ENCODE peak calls at places on chromosomes 3 and 15, in five cellular contexts. R is A549, G is HepG2, E is K562, J is H1. W is an unnamed sample.

GRCh38 chr15:70492240-70493177 is 270.8 kb downstream of the UACA start:
- DNase-seq in R (peak), G (no peak), E (no peak), J (no peak), W (no peak)

GRCh38 chr15:47756872-47757271 is 39.6 kb downstream of the SEMA6D start:
- DNase-seq in R (no peak), G (no peak), E (no peak), J (no peak), W (no peak)

GRCh38 chr15:85479071-85479647 is 98.8 kb downstream of the AKAP13 start:
- DNase-seq in R (no peak), G (no peak), E (no peak), J (peak), W (no peak)

GRCh38 chr15:34837246-34838016 is 42.1 kb upstream of the ACTC1 start:
- DNase-seq in R (peak), G (no peak), E (no peak), J (no peak), W (no peak)

GRCh38 chr15:51367322-51367976 is 26.0 kb downstream of the GLDN start:
- DNase-seq in R (peak), G (no peak), E (no peak), J (no peak), W (no peak)

GRCh38 chr3:18499256-18499655 is 74.1 kb upstream of the SATB1 start:
- DNase-seq in R (no peak), G (no peak), E (no peak), J (no peak), W (peak)

GRCh38 chr15:101613130-101614000 is 38.8 kb downstream of the TM2D3 start:
- DNase-seq in R (no peak), G (peak), E (no peak), J (no peak), W (no peak)

GRCh38 chr15:70088887-70089691 is 8.6 kb downstream of the TLE3 start:
- DNase-seq in R (no peak), G (no peak), E (no peak), J (no peak), W (no peak)

GRCh38 chr3:160049570-160049969 is 60.9 kb downstream of the IL12A start:
- DNase-seq in R (no peak), G (no peak), E (no peak), J (no peak), W (no peak)

GRCh38 chr3:64214697-64215018 is 10.6 kb downstream of the PRICKLE2 start:
- DNase-seq in R (no peak), G (no peak), E (no peak), J (no peak), W (no peak)

GRCh38 chr15:89340586-89340985 is 6.0 kb upstream of the POLG start:
- DNase-seq in R (no peak), G (no peak), E (no peak), J (no peak), W (no peak)

GRCh38 chr3:194100856-194101390 is 35.0 kb upstream of the HES1 start:
- DNase-seq in R (no peak), G (no peak), E (no peak), J (no peak), W (peak)

GRCh38 chr3:45034612-45035252 is 8.6 kb downstream of the CLEC3B start:
- DNase-seq in R (no peak), G (no peak), E (no peak), J (no peak), W (no peak)

GRCh38 chr15:88221836-88222235 is 34.7 kb downstream of the NTRK3 start:
- DNase-seq in R (no peak), G (no peak), E (no peak), J (no peak), W (no peak)

GRCh38 chr3:16456784-16457415 is 56.6 kb downstream of the RFTN1 start:
- DNase-seq in R (peak), G (no peak), E (no peak), J (no peak), W (no peak)

GRCh38 chr3:3200632-3201212 is 21.2 kb upstream of the CRBN start:
- DNase-seq in R (peak), G (peak), E (peak), J (no peak), W (peak)

GRCh38 chr3:67329358-67329757 is 325.1 kb downstream of the SUCLG2 start:
- DNase-seq in R (no peak), G (peak), E (no peak), J (no peak), W (peak)

GRCh38 chr3:171526869-171527268 is 66.7 kb upstream of the TNIK start:
- DNase-seq in R (no peak), G (peak), E (no peak), J (no peak), W (no peak)

GRCh38 chr15:60964527-60964926 is 264.6 kb downstream of the RORA start:
- DNase-seq in R (peak), G (no peak), E (no peak), J (no peak), W (no peak)

GRCh38 chr15:48358681-48359152 is 27.5 kb downstream of the DUT start:
- DNase-seq in R (no peak), G (no peak), E (no peak), J (no peak), W (no peak)

GRCh38 chr3:14600075-14600474 is 51.5 kb upstream of the CCDC174 start:
- DNase-seq in R (no peak), G (no peak), E (no peak), J (no peak), W (no peak)

GRCh38 chr15:40274350-40275274 is 8.3 kb downstream of the ANKRD63 start:
- DNase-seq in R (peak), G (peak), E (peak), J (peak), W (peak)

GRCh38 chr3:196998966-196999760 is 30.5 kb downstream of the MELTF start:
- DNase-seq in R (no peak), G (no peak), E (no peak), J (no peak), W (no peak)
- TF ChIP-seq HDAC2 in R (no peak), G (no peak), E (no peak), J (no peak), W (no peak)

GRCh38 chr3:48896991-48897390 is 1.7 kb downstream of the SLC25A20 start:
- DNase-seq in R (no peak), G (peak), E (no peak), J (no peak), W (no peak)
- TF ChIP-seq HDAC2 in R (no peak), G (peak), E (no peak), J (no peak), W (no peak)

GRCh38 chr3:31978553-31978952 is 2.5 kb downstream of the OSBPL10 start:
- DNase-seq in R (peak), G (no peak), E (no peak), J (no peak), W (no peak)

GRCh38 chr3:31984321-31984720 is 2.8 kb downstream of the ZNF860 start:
- DNase-seq in R (no peak), G (no peak), E (no peak), J (no peak), W (no peak)

GRCh38 chr3:31980530-31981205 is 394 bp downstream of the OSBPL10 start:
- DNase-seq in R (peak), G (peak), E (no peak), J (no peak), W (no peak)

GRCh38 chr3:31979006-31979697 is 1.9 kb downstream of the OSBPL10 start:
- DNase-seq in R (no peak), G (no peak), E (no peak), J (no peak), W (peak)

DNA sequence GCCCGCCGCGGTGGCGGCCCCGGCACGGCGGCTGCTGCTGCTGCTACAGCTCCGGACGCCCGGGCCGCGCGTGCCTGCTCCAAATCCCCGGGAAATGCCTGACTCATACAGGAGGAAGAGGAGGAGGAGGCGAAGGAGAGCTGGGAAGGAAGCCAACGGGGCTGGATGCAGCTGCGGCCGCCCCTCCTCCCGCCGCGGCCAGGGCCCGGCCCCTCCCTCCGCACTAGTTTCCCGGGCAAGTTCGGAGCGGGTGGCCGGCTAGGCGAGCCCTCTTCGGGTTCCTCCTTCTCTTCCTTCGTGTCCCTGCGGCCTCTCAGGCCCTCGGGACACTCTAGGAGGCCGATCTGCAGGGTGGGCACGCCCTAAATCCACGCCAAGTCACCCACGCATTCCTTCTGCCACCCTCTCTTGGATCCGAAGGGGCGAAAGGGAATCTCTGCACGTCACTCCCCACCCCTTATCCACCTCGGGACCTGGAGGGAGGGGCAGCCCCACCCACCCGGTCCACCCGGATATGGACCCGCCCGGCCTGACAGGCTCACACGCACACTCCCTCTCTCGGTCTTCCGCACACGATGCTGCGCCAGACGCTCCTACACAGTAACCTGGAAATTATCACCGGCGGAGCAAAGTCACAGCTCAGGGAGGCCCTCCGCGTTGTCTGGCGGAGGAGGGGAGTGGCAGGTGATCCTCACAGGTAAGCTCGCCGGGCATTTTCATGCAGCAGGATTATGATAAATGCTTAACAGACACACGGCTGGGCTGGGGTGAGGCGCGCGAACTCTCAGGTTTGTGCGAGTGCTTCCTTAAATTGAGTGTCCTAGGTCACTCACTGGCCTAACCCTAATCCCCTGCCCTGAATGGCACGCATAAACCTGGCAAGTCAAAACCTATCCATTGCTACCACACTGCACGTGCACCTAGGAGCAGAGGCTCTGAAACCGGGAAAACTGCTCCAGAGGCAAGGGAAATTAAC is at the start of the genes OSBPL10 and ZNF860:
- DNase-seq in R (peak), G (peak), E (peak), J (no peak), W (no peak)
- TF ChIP-seq HDAC2 in R (no peak), G (peak), E (no peak), J (no peak), W (no peak)

DNA sequence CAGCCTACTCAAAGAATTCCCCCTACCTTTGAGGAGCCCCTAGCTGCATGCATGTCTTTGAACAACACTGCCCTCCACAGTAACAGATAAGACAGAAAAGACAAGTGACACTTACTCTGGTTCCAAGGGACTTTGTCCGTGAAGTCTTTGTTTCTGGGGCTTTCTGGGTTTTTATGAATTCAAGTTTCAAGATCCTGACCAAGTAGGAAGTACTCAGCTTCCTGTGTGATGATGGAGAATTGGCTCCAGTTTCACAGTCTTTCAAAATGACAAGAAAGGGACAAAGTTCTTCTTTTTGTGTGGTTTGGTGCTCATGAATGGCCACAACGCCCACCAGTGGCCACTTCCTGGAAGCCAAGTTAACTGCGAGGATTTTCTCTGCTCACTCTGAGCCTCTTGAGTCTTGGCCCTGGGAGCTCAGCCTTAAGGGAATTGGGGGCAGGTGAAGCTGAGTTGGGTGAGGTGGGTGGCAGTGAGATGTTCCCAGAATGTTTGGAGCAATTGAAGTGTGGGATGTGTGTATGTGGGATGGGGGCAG is at the start of gene CCR1:
- DNase-seq in R (peak), G (peak), E (no peak), J (peak), W (peak)
- TF ChIP-seq HDAC2 in R (no peak), G (no peak), E (no peak), J (no peak), W (no peak)

GRCh38 chr3:124092811-124093210 is 100.9 kb upstream of the ROPN1 start:
- DNase-seq in R (no peak), G (no peak), E (no peak), J (no peak), W (no peak)
- TF ChIP-seq HDAC2 in R (no peak), G (no peak), E (no peak), J (no peak), W (no peak)

DNA sequence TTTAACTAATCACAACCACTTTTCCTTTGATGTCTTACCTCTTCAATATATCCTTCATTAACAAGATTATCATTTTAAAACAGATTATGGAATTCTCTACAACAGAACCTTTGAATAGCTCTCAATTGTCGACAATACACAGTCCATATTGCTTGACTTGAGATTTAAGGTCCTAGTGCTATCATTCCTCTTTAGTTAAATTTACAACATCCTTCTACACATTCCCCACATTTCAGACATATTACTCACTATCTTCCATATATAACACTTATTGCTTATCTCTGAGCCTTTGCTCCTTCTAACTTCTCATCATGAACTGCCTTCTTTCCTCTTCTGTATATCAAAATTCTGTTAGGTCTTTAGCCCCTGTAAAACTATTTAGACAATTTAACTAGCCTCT is 247.0 kb downstream of the STXBP5L start:
- DNase-seq in R (no peak), G (no peak), E (no peak), J (no peak), W (no peak)
- TF ChIP-seq HDAC2 in R (no peak), G (no peak), E (no peak), J (no peak), W (no peak)

GRCh38 chr3:114462750-114463149 is 168.9 kb downstream of the TIGIT start:
- DNase-seq in R (no peak), G (no peak), E (no peak), J (no peak), W (no peak)

GRCh38 chr3:114456742-114457141 is 162.9 kb downstream of the TIGIT start:
- DNase-seq in R (no peak), G (no peak), E (no peak), J (no peak), W (peak)

GRCh38 chr3:114455432-114455831 is 161.6 kb downstream of the TIGIT start:
- DNase-seq in R (no peak), G (no peak), E (no peak), J (no peak), W (no peak)

GRCh38 chr3:114464548-114464947 is 170.7 kb downstream of the TIGIT start:
- DNase-seq in R (no peak), G (no peak), E (no peak), J (no peak), W (peak)

DNA sequence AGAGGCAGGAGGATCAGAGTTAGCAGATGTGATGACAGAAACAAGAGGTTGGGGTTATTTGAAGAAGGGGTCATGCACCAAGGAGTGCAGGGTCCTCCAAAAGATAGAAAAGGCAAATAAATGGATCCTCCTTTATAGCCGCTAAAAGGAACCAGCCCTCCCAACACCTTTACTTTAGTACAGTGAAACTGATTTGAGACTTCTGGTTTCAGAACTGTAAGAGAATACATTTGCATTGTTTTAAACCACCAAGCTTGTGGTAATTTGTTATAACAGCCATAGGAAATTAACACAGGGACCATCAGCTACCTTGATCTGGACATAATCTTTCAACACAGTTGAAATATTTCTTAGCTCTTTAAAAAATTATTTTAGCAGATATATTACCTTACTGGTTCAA is 166.6 kb downstream of the TIGIT start:
- DNase-seq in R (no peak), G (no peak), E (no peak), J (no peak), W (no peak)
- TF ChIP-seq HDAC2 in R (no peak), G (no peak), E (no peak), J (no peak), W (no peak)

GRCh38 chr3:124273651-124274050 is 281.7 kb upstream of the ROPN1 start:
- DNase-seq in R (no peak), G (no peak), E (no peak), J (no peak), W (no peak)

GRCh38 chr3:124277516-124277890 is 285.6 kb upstream of the ROPN1 start:
- DNase-seq in R (no peak), G (no peak), E (no peak), J (no peak), W (no peak)

GRCh38 chr3:124275421-124275820 is 283.5 kb upstream of the ROPN1 start:
- DNase-seq in R (no peak), G (no peak), E (no peak), J (no peak), W (no peak)

GRCh38 chr3:124276163-124276862 is 284.4 kb upstream of the ROPN1 start:
- DNase-seq in R (no peak), G (no peak), E (no peak), J (no peak), W (no peak)

GRCh38 chr3:124276863-124277515 is 285.1 kb upstream of the ROPN1 start:
- DNase-seq in R (no peak), G (no peak), E (no peak), J (no peak), W (no peak)
- TF ChIP-seq HDAC2 in R (no peak), G (no peak), E (no peak), J (no peak), W (no peak)

DNA sequence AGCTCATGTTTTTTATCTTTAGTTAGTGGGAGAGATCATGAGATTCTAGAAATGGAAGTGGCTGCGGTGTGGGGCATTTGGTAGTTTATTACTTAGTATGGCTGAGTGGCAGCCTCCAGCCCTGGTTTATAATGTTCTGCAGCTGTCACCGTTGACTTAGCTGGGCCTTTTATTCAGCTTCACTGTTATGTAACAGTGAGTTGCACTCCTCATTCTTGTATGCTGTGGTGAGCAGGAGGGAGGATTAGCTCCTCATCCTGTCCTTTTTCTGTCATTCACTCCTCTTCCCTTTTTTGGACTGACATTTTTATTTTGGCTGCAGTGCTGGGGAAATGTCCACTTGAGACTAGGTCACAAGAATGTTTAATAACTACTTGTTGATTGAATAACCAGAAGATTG is 29.5 kb downstream of the RAD54L2 start:
- DNase-seq in R (no peak), G (no peak), E (no peak), J (no peak), W (no peak)
- TF ChIP-seq HDAC2 in R (no peak), G (no peak), E (no peak), J (no peak), W (no peak)

GRCh38 chr3:42191443-42191747 is 74.6 kb downstream of the CCK start:
- DNase-seq in R (no peak), G (no peak), E (no peak), J (no peak), W (no peak)

GRCh38 chr3:42189071-42189470 is 76.9 kb downstream of the CCK start:
- DNase-seq in R (no peak), G (no peak), E (no peak), J (no peak), W (no peak)

GRCh38 chr3:42189746-42190145 is 76.2 kb downstream of the CCK start:
- DNase-seq in R (no peak), G (no peak), E (no peak), J (no peak), W (no peak)

GRCh38 chr3:42192334-42193200 is 73.4 kb downstream of the CCK start:
- DNase-seq in R (no peak), G (no peak), E (no peak), J (no peak), W (peak)

DNA sequence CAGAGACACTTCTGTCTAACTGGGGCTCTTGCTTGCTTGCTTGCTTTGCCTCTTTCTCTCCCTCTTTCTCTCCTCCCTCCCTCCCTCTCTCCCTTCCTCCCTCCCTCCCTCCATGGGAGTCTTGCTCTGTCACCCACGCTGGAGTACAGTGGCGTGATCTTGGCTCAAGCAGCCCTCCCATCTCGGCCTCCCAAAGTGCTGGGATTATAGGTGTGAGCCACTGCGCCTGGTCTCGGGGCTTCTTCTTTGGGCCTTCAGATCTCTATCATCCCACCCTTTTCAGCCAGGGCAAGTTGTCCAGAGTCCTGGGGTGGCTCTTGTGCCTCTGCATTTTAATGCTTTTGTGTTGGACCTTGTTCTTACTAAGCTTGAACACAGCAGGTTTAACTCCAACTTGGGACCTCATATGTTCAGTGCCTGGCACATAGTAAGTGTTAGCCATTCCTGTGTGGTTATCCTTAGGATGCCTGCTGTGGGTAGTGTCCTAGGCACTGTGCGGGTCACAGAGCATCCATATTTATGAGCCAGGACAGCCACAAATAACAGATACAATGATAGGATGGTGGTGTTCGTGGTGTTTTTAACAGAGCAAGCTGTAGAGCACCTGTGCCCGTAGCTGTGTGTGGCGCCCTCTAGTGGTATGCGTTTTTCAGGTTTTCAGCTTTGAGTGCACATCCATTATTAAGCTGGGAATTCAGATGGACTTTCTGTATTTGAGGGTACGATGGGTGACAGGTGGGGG is 75.1 kb downstream of the CCK start:
- DNase-seq in R (peak), G (peak), E (peak), J (no peak), W (no peak)
- TF ChIP-seq HDAC2 in R (no peak), G (no peak), E (no peak), J (no peak), W (no peak)